ENCODE peak calls at places on chromosome 14, in five cellular contexts. One of them, this sample, is unnamed.

GRCh38 chr14:105042813-105043212 is 21.9 kb upstream of the CDCA4 start:
- DNase-seq in BJ: no peak
- DNase-seq in spleen: peak
- DNase-seq in breast epithelium: no peak
- DNase-seq in kidney epithelial cell: no peak
- DNase-seq in this sample: no peak

GRCh38 chr14:87805315-87805723 is 187.7 kb downstream of the GALC start:
- DNase-seq in BJ: no peak
- DNase-seq in spleen: peak
- DNase-seq in breast epithelium: no peak
- DNase-seq in kidney epithelial cell: no peak
- DNase-seq in this sample: peak

GRCh38 chr14:74491952-74492351 is 1.2 kb downstream of the NPC2 start:
- DNase-seq in BJ: no peak
- DNase-seq in spleen: no peak
- DNase-seq in breast epithelium: no peak
- DNase-seq in kidney epithelial cell: no peak
- DNase-seq in this sample: no peak

GRCh38 chr14:59771577-59771976 is 99.0 kb downstream of the RTN1 start:
- DNase-seq in BJ: no peak
- DNase-seq in spleen: no peak
- DNase-seq in breast epithelium: no peak
- DNase-seq in kidney epithelial cell: no peak
- DNase-seq in this sample: peak

GRCh38 chr14:63508033-63508432 is 35.1 kb downstream of the PPP2R5E start:
- DNase-seq in BJ: no peak
- DNase-seq in spleen: no peak
- DNase-seq in breast epithelium: no peak
- DNase-seq in kidney epithelial cell: no peak
- DNase-seq in this sample: no peak

GRCh38 chr14:37819155-37820015 is 224.0 kb downstream of the TTC6 start:
- DNase-seq in BJ: peak
- DNase-seq in spleen: no peak
- DNase-seq in breast epithelium: no peak
- DNase-seq in kidney epithelial cell: peak
- DNase-seq in this sample: peak

GRCh38 chr14:64137657-64138290 is 156.4 kb downstream of the ESR2 start:
- DNase-seq in BJ: no peak
- DNase-seq in spleen: no peak
- DNase-seq in breast epithelium: no peak
- DNase-seq in kidney epithelial cell: no peak
- DNase-seq in this sample: no peak

GRCh38 chr14:68404652-68405183 is 388.1 kb downstream of the ZFP36L1 start:
- DNase-seq in BJ: no peak
- DNase-seq in spleen: no peak
- DNase-seq in breast epithelium: no peak
- DNase-seq in kidney epithelial cell: no peak
- DNase-seq in this sample: no peak

GRCh38 chr14:83913466-83913865 is 1616.5 kb upstream of the FLRT2 start:
- DNase-seq in BJ: no peak
- DNase-seq in spleen: no peak
- DNase-seq in breast epithelium: no peak
- DNase-seq in kidney epithelial cell: no peak
- DNase-seq in this sample: no peak

GRCh38 chr14:90773705-90774104 is 42.5 kb downstream of the TTC7B start:
- DNase-seq in BJ: no peak
- DNase-seq in spleen: no peak
- DNase-seq in breast epithelium: no peak
- DNase-seq in kidney epithelial cell: no peak
- DNase-seq in this sample: no peak

GRCh38 chr14:74735113-74735512 is 22.2 kb downstream of the FCF1 start:
- DNase-seq in BJ: no peak
- DNase-seq in spleen: no peak
- DNase-seq in breast epithelium: no peak
- DNase-seq in kidney epithelial cell: no peak
- DNase-seq in this sample: no peak

GRCh38 chr14:84025258-84026012 is 1504.5 kb upstream of the FLRT2 start:
- DNase-seq in BJ: no peak
- DNase-seq in spleen: no peak
- DNase-seq in breast epithelium: no peak
- DNase-seq in kidney epithelial cell: no peak
- DNase-seq in this sample: no peak

GRCh38 chr14:77892381-77892871 is 92.5 kb downstream of the ADCK1 start:
- DNase-seq in BJ: no peak
- DNase-seq in spleen: peak
- DNase-seq in breast epithelium: no peak
- DNase-seq in kidney epithelial cell: no peak
- DNase-seq in this sample: no peak

GRCh38 chr14:68688872-68689371 is 103.9 kb downstream of the ZFP36L1 start:
- DNase-seq in BJ: no peak
- DNase-seq in spleen: no peak
- DNase-seq in breast epithelium: no peak
- DNase-seq in kidney epithelial cell: no peak
- DNase-seq in this sample: peak

GRCh38 chr14:25411933-25412757 is 362.2 kb upstream of the STXBP6 start:
- DNase-seq in BJ: no peak
- DNase-seq in spleen: no peak
- DNase-seq in breast epithelium: no peak
- DNase-seq in kidney epithelial cell: no peak
- DNase-seq in this sample: no peak

GRCh38 chr14:65949711-65950516 is 536.3 kb upstream of the CCDC196 start:
- DNase-seq in BJ: no peak
- DNase-seq in spleen: no peak
- DNase-seq in breast epithelium: peak
- DNase-seq in kidney epithelial cell: peak
- DNase-seq in this sample: no peak

GRCh38 chr14:53190938-53191337 is 37.8 kb upstream of the DDHD1 start:
- DNase-seq in BJ: no peak
- DNase-seq in spleen: no peak
- DNase-seq in breast epithelium: no peak
- DNase-seq in kidney epithelial cell: no peak
- DNase-seq in this sample: no peak

GRCh38 chr14:94303111-94303510 is 10.0 kb upstream of the SERPINA10 start:
- DNase-seq in BJ: no peak
- DNase-seq in spleen: no peak
- DNase-seq in breast epithelium: no peak
- DNase-seq in kidney epithelial cell: no peak
- DNase-seq in this sample: no peak

GRCh38 chr14:105863296-105864108 is 337.1 kb downstream of the TMEM121 start:
- DNase-seq in BJ: no peak
- DNase-seq in spleen: peak
- DNase-seq in breast epithelium: peak
- DNase-seq in kidney epithelial cell: no peak
- DNase-seq in this sample: no peak

GRCh38 chr14:78156196-78156595 is 14.0 kb upstream of the NRXN3 start:
- DNase-seq in BJ: no peak
- DNase-seq in spleen: no peak
- DNase-seq in breast epithelium: no peak
- DNase-seq in kidney epithelial cell: no peak
- DNase-seq in this sample: no peak

GRCh38 chr14:44798386-44799242 is 163.1 kb downstream of the KLHL28 start:
- DNase-seq in BJ: no peak
- DNase-seq in spleen: no peak
- DNase-seq in breast epithelium: no peak
- DNase-seq in kidney epithelial cell: no peak
- DNase-seq in this sample: no peak

GRCh38 chr14:69259176-69259530 is 805 bp upstream of the GALNT16 start:
- DNase-seq in BJ: no peak
- DNase-seq in spleen: no peak
- DNase-seq in breast epithelium: no peak
- DNase-seq in kidney epithelial cell: no peak
- DNase-seq in this sample: no peak

GRCh38 chr14:77023001-77023996 is 5.2 kb downstream of the IRF2BPL start:
- DNase-seq in BJ: no peak
- DNase-seq in spleen: no peak
- DNase-seq in breast epithelium: no peak
- DNase-seq in kidney epithelial cell: no peak
- DNase-seq in this sample: no peak

GRCh38 chr14:90397401-90398314 is 829 bp downstream of the CALM1 start:
- DNase-seq in BJ: no peak
- DNase-seq in spleen: peak
- DNase-seq in breast epithelium: peak
- DNase-seq in kidney epithelial cell: no peak
- DNase-seq in this sample: no peak

GRCh38 chr14:67199016-67199415 is 9.8 kb downstream of the GARIN2 start:
- DNase-seq in BJ: no peak
- DNase-seq in spleen: no peak
- DNase-seq in breast epithelium: no peak
- DNase-seq in kidney epithelial cell: no peak
- DNase-seq in this sample: no peak

GRCh38 chr14:22283000-22283399 is 306.0 kb downstream of the DAD1 start:
- DNase-seq in BJ: no peak
- DNase-seq in spleen: no peak
- DNase-seq in breast epithelium: no peak
- DNase-seq in kidney epithelial cell: no peak
- DNase-seq in this sample: no peak

GRCh38 chr14:29339491-29339890 is 572.9 kb downstream of the FOXG1 start:
- DNase-seq in BJ: no peak
- DNase-seq in spleen: no peak
- DNase-seq in breast epithelium: no peak
- DNase-seq in kidney epithelial cell: peak
- DNase-seq in this sample: no peak

GRCh38 chr14:74516451-74517155 is 23.0 kb downstream of the ISCA2 start:
- DNase-seq in BJ: no peak
- DNase-seq in spleen: peak
- DNase-seq in breast epithelium: no peak
- DNase-seq in kidney epithelial cell: no peak
- DNase-seq in this sample: no peak

GRCh38 chr14:44959538-44959937 is 2.2 kb downstream of the KLHL28 start:
- DNase-seq in BJ: no peak
- DNase-seq in spleen: no peak
- DNase-seq in breast epithelium: no peak
- DNase-seq in kidney epithelial cell: no peak
- DNase-seq in this sample: no peak

GRCh38 chr14:101073598-101073965 is 170.1 kb upstream of the RTL1 start:
- DNase-seq in BJ: no peak
- DNase-seq in spleen: peak
- DNase-seq in breast epithelium: no peak
- DNase-seq in kidney epithelial cell: no peak
- DNase-seq in this sample: no peak

GRCh38 chr14:91270188-91270587 is 25.7 kb upstream of the GPR68 start:
- DNase-seq in BJ: no peak
- DNase-seq in spleen: no peak
- DNase-seq in breast epithelium: no peak
- DNase-seq in kidney epithelial cell: no peak
- DNase-seq in this sample: no peak

GRCh38 chr14:105982664-105983063 is 456.3 kb downstream of the TMEM121 start:
- DNase-seq in BJ: no peak
- DNase-seq in spleen: no peak
- DNase-seq in breast epithelium: no peak
- DNase-seq in kidney epithelial cell: no peak
- DNase-seq in this sample: no peak

GRCh38 chr14:93184391-93185332 is at the start of the genes LYSET and MOAP1:
- DNase-seq in BJ: no peak
- DNase-seq in spleen: peak
- DNase-seq in breast epithelium: peak
- DNase-seq in kidney epithelial cell: no peak
- DNase-seq in this sample: peak

GRCh38 chr14:24078146-24078545 is 6.8 kb downstream of the CPNE6 start:
- DNase-seq in BJ: no peak
- DNase-seq in spleen: no peak
- DNase-seq in breast epithelium: no peak
- DNase-seq in kidney epithelial cell: no peak
- DNase-seq in this sample: no peak
- TF ChIP-seq CTCF in BJ: no peak
- TF ChIP-seq CTCF in spleen: no peak
- TF ChIP-seq CTCF in breast epithelium: no peak
- TF ChIP-seq CTCF in kidney epithelial cell: no peak
- TF ChIP-seq CTCF in this sample: no peak

DNA sequence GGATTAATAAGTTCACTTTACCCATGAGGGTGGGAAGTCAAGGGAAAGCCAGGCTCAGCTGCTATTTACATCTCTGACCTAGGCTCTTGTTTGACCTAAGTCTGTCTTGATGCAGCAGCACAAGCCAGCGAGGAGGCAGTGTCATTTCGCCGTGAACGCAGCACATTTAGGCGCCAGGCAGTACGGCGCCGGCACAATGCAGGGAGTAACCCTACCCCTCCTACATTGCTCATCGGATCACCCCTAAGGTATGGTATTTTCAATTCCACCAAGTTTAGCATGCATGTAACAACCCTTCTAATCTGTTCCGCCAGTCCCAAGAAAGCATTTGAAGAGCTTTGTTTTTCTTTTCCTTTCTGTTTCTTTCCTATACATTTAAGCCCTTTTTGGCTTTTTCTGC is 81.2 kb downstream of the PCNX1 start:
- DNase-seq in BJ: no peak
- DNase-seq in spleen: no peak
- DNase-seq in breast epithelium: no peak
- DNase-seq in kidney epithelial cell: no peak
- DNase-seq in this sample: no peak
- H3K4me3 ChIP-seq in BJ: no peak
- H3K4me3 ChIP-seq in spleen: no peak
- H3K4me3 ChIP-seq in breast epithelium: no peak
- H3K4me3 ChIP-seq in kidney epithelial cell: no peak
- H3K4me3 ChIP-seq in this sample: no peak

GRCh38 chr14:23300687-23301223 is 1.9 kb downstream of the PPP1R3E start:
- DNase-seq in BJ: no peak
- DNase-seq in spleen: peak
- DNase-seq in breast epithelium: no peak
- DNase-seq in kidney epithelial cell: no peak
- DNase-seq in this sample: no peak

GRCh38 chr14:23299186-23299521 is 3.5 kb downstream of the PPP1R3E start:
- DNase-seq in BJ: no peak
- DNase-seq in spleen: no peak
- DNase-seq in breast epithelium: no peak
- DNase-seq in kidney epithelial cell: no peak
- DNase-seq in this sample: no peak

GRCh38 chr14:23297878-23298277 is 4.8 kb downstream of the PPP1R3E start:
- DNase-seq in BJ: no peak
- DNase-seq in spleen: no peak
- DNase-seq in breast epithelium: no peak
- DNase-seq in kidney epithelial cell: no peak
- DNase-seq in this sample: no peak

GRCh38 chr14:23299986-23300686 is 2.5 kb downstream of the PPP1R3E start:
- DNase-seq in BJ: no peak
- DNase-seq in spleen: no peak
- DNase-seq in breast epithelium: no peak
- DNase-seq in kidney epithelial cell: no peak
- DNase-seq in this sample: no peak

GRCh38 chr14:23299558-23299957 is 3.1 kb downstream of the PPP1R3E start:
- DNase-seq in BJ: no peak
- DNase-seq in spleen: no peak
- DNase-seq in breast epithelium: no peak
- DNase-seq in kidney epithelial cell: no peak
- DNase-seq in this sample: no peak
- TF ChIP-seq CTCF in BJ: peak
- TF ChIP-seq CTCF in spleen: no peak
- TF ChIP-seq CTCF in breast epithelium: no peak
- TF ChIP-seq CTCF in kidney epithelial cell: peak
- TF ChIP-seq CTCF in this sample: peak

DNA sequence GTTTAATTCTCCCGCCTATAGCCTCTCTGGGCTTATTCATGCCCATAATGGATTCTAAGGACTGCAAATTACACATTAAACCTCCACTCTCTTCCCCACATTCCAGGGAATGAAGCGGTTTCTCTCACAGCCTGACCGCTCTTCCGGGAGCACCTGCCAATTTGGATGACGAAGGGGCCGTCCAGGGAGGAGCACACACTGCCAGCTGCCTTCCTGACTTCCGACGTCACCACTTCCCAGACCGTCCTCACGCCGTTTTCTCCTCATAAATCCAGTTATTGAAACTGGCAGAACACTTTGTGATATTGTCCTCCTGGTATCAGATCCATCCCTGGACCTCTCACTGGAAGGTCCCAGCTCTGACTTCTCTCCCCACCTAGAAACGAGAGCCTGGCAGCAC is 87.6 kb downstream of the GCH1 start:
- DNase-seq in BJ: no peak
- DNase-seq in spleen: no peak
- DNase-seq in breast epithelium: no peak
- DNase-seq in kidney epithelial cell: peak
- DNase-seq in this sample: no peak
- H3K4me3 ChIP-seq in BJ: no peak
- H3K4me3 ChIP-seq in spleen: no peak
- H3K4me3 ChIP-seq in breast epithelium: no peak
- H3K4me3 ChIP-seq in kidney epithelial cell: no peak
- H3K4me3 ChIP-seq in this sample: no peak